ENCODE peak calls at places on chromosome 22, in ten cellular contexts. One of them, this sample, is unnamed.

GRCh38 chr22:46517255-46517761 is 20.1 kb downstream of the CELSR1 start:
- DNase-seq in type B pancreatic cell: peak; percentile 53
- DNase-seq in activated effector memory CD4-positive, alpha-beta T cell treated with anti-CD3 and anti-CD28 coated beads, Interleukin-2, amount 50 U/mL, for 16 hours: no peak
- DNase-seq in AG10803: no peak
- DNase-seq in right lobe of liver: no peak
- DNase-seq in iris pigment epithelial cell: no peak
- DNase-seq in retinal pigment epithelial cell: no peak
- DNase-seq in HTR-8/SVneo: no peak
- DNase-seq in fibroblast of the aortic adventitia: no peak
- DNase-seq in NCI-H1105 treated with DMSO at 0.1 percent for 48 hours: no peak
- DNase-seq in this sample: no peak

GRCh38 chr22:35785181-35785923 is 67.7 kb downstream of the APOL5 start:
- DNase-seq in type B pancreatic cell: no peak
- DNase-seq in activated effector memory CD4-positive, alpha-beta T cell treated with anti-CD3 and anti-CD28 coated beads, Interleukin-2, amount 50 U/mL, for 16 hours: no peak
- DNase-seq in AG10803: peak; percentile 71
- DNase-seq in right lobe of liver: no peak
- DNase-seq in iris pigment epithelial cell: peak; percentile 51
- DNase-seq in retinal pigment epithelial cell: no peak
- DNase-seq in HTR-8/SVneo: no peak
- DNase-seq in fibroblast of the aortic adventitia: peak; percentile 67
- DNase-seq in NCI-H1105 treated with DMSO at 0.1 percent for 48 hours: no peak
- DNase-seq in this sample: no peak

GRCh38 chr22:44538071-44538470 is 40.0 kb upstream of the RTL6 start:
- DNase-seq in type B pancreatic cell: no peak
- DNase-seq in activated effector memory CD4-positive, alpha-beta T cell treated with anti-CD3 and anti-CD28 coated beads, Interleukin-2, amount 50 U/mL, for 16 hours: no peak
- DNase-seq in AG10803: peak; percentile 47
- DNase-seq in right lobe of liver: no peak
- DNase-seq in iris pigment epithelial cell: no peak
- DNase-seq in retinal pigment epithelial cell: no peak
- DNase-seq in HTR-8/SVneo: no peak
- DNase-seq in fibroblast of the aortic adventitia: peak; percentile 41
- DNase-seq in NCI-H1105 treated with DMSO at 0.1 percent for 48 hours: no peak
- DNase-seq in this sample: no peak

GRCh38 chr22:27116295-27116694 is 458.9 kb downstream of the MIAT start:
- DNase-seq in type B pancreatic cell: no peak
- DNase-seq in activated effector memory CD4-positive, alpha-beta T cell treated with anti-CD3 and anti-CD28 coated beads, Interleukin-2, amount 50 U/mL, for 16 hours: no peak
- DNase-seq in AG10803: no peak
- DNase-seq in right lobe of liver: no peak
- DNase-seq in iris pigment epithelial cell: no peak
- DNase-seq in retinal pigment epithelial cell: no peak
- DNase-seq in HTR-8/SVneo: no peak
- DNase-seq in fibroblast of the aortic adventitia: no peak
- DNase-seq in NCI-H1105 treated with DMSO at 0.1 percent for 48 hours: no peak
- DNase-seq in this sample: no peak

GRCh38 chr22:47151490-47151889 is 389.0 kb downstream of the TBC1D22A start:
- DNase-seq in type B pancreatic cell: no peak
- DNase-seq in activated effector memory CD4-positive, alpha-beta T cell treated with anti-CD3 and anti-CD28 coated beads, Interleukin-2, amount 50 U/mL, for 16 hours: no peak
- DNase-seq in AG10803: peak; percentile 15
- DNase-seq in right lobe of liver: no peak
- DNase-seq in iris pigment epithelial cell: peak; percentile 66
- DNase-seq in retinal pigment epithelial cell: no peak
- DNase-seq in HTR-8/SVneo: peak; percentile 51
- DNase-seq in fibroblast of the aortic adventitia: peak; percentile 14
- DNase-seq in NCI-H1105 treated with DMSO at 0.1 percent for 48 hours: no peak
- DNase-seq in this sample: no peak

GRCh38 chr22:32202539-32203180 is 2.2 kb downstream of the RFPL2 start:
- DNase-seq in type B pancreatic cell: no peak
- DNase-seq in activated effector memory CD4-positive, alpha-beta T cell treated with anti-CD3 and anti-CD28 coated beads, Interleukin-2, amount 50 U/mL, for 16 hours: peak; percentile 78
- DNase-seq in AG10803: peak; percentile 23
- DNase-seq in right lobe of liver: peak; percentile 85
- DNase-seq in iris pigment epithelial cell: peak; percentile 34
- DNase-seq in retinal pigment epithelial cell: no peak
- DNase-seq in HTR-8/SVneo: peak; percentile 39
- DNase-seq in fibroblast of the aortic adventitia: peak; percentile 15
- DNase-seq in NCI-H1105 treated with DMSO at 0.1 percent for 48 hours: peak; percentile 53
- DNase-seq in this sample: peak; percentile 38

GRCh38 chr22:25027959-25028840 is 75.7 kb downstream of the KIAA1671 start:
- DNase-seq in type B pancreatic cell: no peak
- DNase-seq in activated effector memory CD4-positive, alpha-beta T cell treated with anti-CD3 and anti-CD28 coated beads, Interleukin-2, amount 50 U/mL, for 16 hours: no peak
- DNase-seq in AG10803: no peak
- DNase-seq in right lobe of liver: no peak
- DNase-seq in iris pigment epithelial cell: peak; percentile 18
- DNase-seq in retinal pigment epithelial cell: no peak
- DNase-seq in HTR-8/SVneo: peak; percentile 36
- DNase-seq in fibroblast of the aortic adventitia: peak; percentile 31
- DNase-seq in NCI-H1105 treated with DMSO at 0.1 percent for 48 hours: no peak
- DNase-seq in this sample: peak; percentile 51

GRCh38 chr22:44211256-44211945 is 30.7 kb downstream of the PARVG start:
- DNase-seq in type B pancreatic cell: no peak
- DNase-seq in activated effector memory CD4-positive, alpha-beta T cell treated with anti-CD3 and anti-CD28 coated beads, Interleukin-2, amount 50 U/mL, for 16 hours: no peak
- DNase-seq in AG10803: peak; percentile 50
- DNase-seq in right lobe of liver: no peak
- DNase-seq in iris pigment epithelial cell: no peak
- DNase-seq in retinal pigment epithelial cell: no peak
- DNase-seq in HTR-8/SVneo: no peak
- DNase-seq in fibroblast of the aortic adventitia: peak; percentile 20
- DNase-seq in NCI-H1105 treated with DMSO at 0.1 percent for 48 hours: no peak
- DNase-seq in this sample: no peak

GRCh38 chr22:42180349-42180842 is 49.8 kb upstream of the CYP2D6 start:
- DNase-seq in type B pancreatic cell: no peak
- DNase-seq in activated effector memory CD4-positive, alpha-beta T cell treated with anti-CD3 and anti-CD28 coated beads, Interleukin-2, amount 50 U/mL, for 16 hours: peak; percentile 81
- DNase-seq in AG10803: peak; percentile 25
- DNase-seq in right lobe of liver: no peak
- DNase-seq in iris pigment epithelial cell: peak; percentile 24
- DNase-seq in retinal pigment epithelial cell: no peak
- DNase-seq in HTR-8/SVneo: no peak
- DNase-seq in fibroblast of the aortic adventitia: peak; percentile 22
- DNase-seq in NCI-H1105 treated with DMSO at 0.1 percent for 48 hours: no peak
- DNase-seq in this sample: no peak

GRCh38 chr22:43512279-43512678 is 100.5 kb downstream of the MPPED1 start:
- DNase-seq in type B pancreatic cell: no peak
- DNase-seq in activated effector memory CD4-positive, alpha-beta T cell treated with anti-CD3 and anti-CD28 coated beads, Interleukin-2, amount 50 U/mL, for 16 hours: no peak
- DNase-seq in AG10803: no peak
- DNase-seq in right lobe of liver: no peak
- DNase-seq in iris pigment epithelial cell: no peak
- DNase-seq in retinal pigment epithelial cell: no peak
- DNase-seq in HTR-8/SVneo: no peak
- DNase-seq in fibroblast of the aortic adventitia: no peak
- DNase-seq in NCI-H1105 treated with DMSO at 0.1 percent for 48 hours: no peak
- DNase-seq in this sample: no peak

GRCh38 chr22:38296372-38296771 is 20.9 kb downstream of the CSNK1E start:
- DNase-seq in type B pancreatic cell: no peak
- DNase-seq in activated effector memory CD4-positive, alpha-beta T cell treated with anti-CD3 and anti-CD28 coated beads, Interleukin-2, amount 50 U/mL, for 16 hours: no peak
- DNase-seq in AG10803: no peak
- DNase-seq in right lobe of liver: no peak
- DNase-seq in iris pigment epithelial cell: no peak
- DNase-seq in retinal pigment epithelial cell: no peak
- DNase-seq in HTR-8/SVneo: no peak
- DNase-seq in fibroblast of the aortic adventitia: no peak
- DNase-seq in NCI-H1105 treated with DMSO at 0.1 percent for 48 hours: no peak
- DNase-seq in this sample: no peak

GRCh38 chr22:32204211-32204855 is 540 bp downstream of the RFPL2 start:
- DNase-seq in type B pancreatic cell: no peak
- DNase-seq in activated effector memory CD4-positive, alpha-beta T cell treated with anti-CD3 and anti-CD28 coated beads, Interleukin-2, amount 50 U/mL, for 16 hours: peak; percentile 75
- DNase-seq in AG10803: no peak
- DNase-seq in right lobe of liver: peak; percentile 52
- DNase-seq in iris pigment epithelial cell: no peak
- DNase-seq in retinal pigment epithelial cell: no peak
- DNase-seq in HTR-8/SVneo: no peak
- DNase-seq in fibroblast of the aortic adventitia: peak; percentile 0
- DNase-seq in NCI-H1105 treated with DMSO at 0.1 percent for 48 hours: peak; percentile 81
- DNase-seq in this sample: peak; percentile 58

GRCh38 chr22:27627444-27627833 is 174.1 kb downstream of the MN1 start:
- DNase-seq in type B pancreatic cell: no peak
- DNase-seq in activated effector memory CD4-positive, alpha-beta T cell treated with anti-CD3 and anti-CD28 coated beads, Interleukin-2, amount 50 U/mL, for 16 hours: no peak
- DNase-seq in AG10803: no peak
- DNase-seq in right lobe of liver: no peak
- DNase-seq in iris pigment epithelial cell: peak; percentile 18
- DNase-seq in retinal pigment epithelial cell: no peak
- DNase-seq in HTR-8/SVneo: no peak
- DNase-seq in fibroblast of the aortic adventitia: no peak
- DNase-seq in NCI-H1105 treated with DMSO at 0.1 percent for 48 hours: no peak
- DNase-seq in this sample: peak; percentile 14

GRCh38 chr22:43891360-43892182 is at the start of gene PNPLA5:
- DNase-seq in type B pancreatic cell: no peak
- DNase-seq in activated effector memory CD4-positive, alpha-beta T cell treated with anti-CD3 and anti-CD28 coated beads, Interleukin-2, amount 50 U/mL, for 16 hours: peak; percentile 67
- DNase-seq in AG10803: no peak
- DNase-seq in right lobe of liver: no peak
- DNase-seq in iris pigment epithelial cell: peak; percentile 26
- DNase-seq in retinal pigment epithelial cell: peak; percentile 58
- DNase-seq in HTR-8/SVneo: no peak
- DNase-seq in fibroblast of the aortic adventitia: no peak
- DNase-seq in NCI-H1105 treated with DMSO at 0.1 percent for 48 hours: no peak
- DNase-seq in this sample: peak; percentile 33

GRCh38 chr22:50697667-50698506 is 25.3 kb downstream of the SHANK3 start:
- DNase-seq in type B pancreatic cell: no peak
- DNase-seq in activated effector memory CD4-positive, alpha-beta T cell treated with anti-CD3 and anti-CD28 coated beads, Interleukin-2, amount 50 U/mL, for 16 hours: peak; percentile 57
- DNase-seq in AG10803: no peak
- DNase-seq in right lobe of liver: peak; percentile 59
- DNase-seq in iris pigment epithelial cell: no peak
- DNase-seq in retinal pigment epithelial cell: no peak
- DNase-seq in HTR-8/SVneo: no peak
- DNase-seq in fibroblast of the aortic adventitia: no peak
- DNase-seq in NCI-H1105 treated with DMSO at 0.1 percent for 48 hours: no peak
- DNase-seq in this sample: no peak

GRCh38 chr22:33544707-33545106 is 375.6 kb downstream of the LARGE1 start:
- DNase-seq in type B pancreatic cell: no peak
- DNase-seq in activated effector memory CD4-positive, alpha-beta T cell treated with anti-CD3 and anti-CD28 coated beads, Interleukin-2, amount 50 U/mL, for 16 hours: no peak
- DNase-seq in AG10803: peak; percentile 45
- DNase-seq in right lobe of liver: no peak
- DNase-seq in iris pigment epithelial cell: no peak
- DNase-seq in retinal pigment epithelial cell: no peak
- DNase-seq in HTR-8/SVneo: no peak
- DNase-seq in fibroblast of the aortic adventitia: peak; percentile 19
- DNase-seq in NCI-H1105 treated with DMSO at 0.1 percent for 48 hours: no peak
- DNase-seq in this sample: no peak

GRCh38 chr22:32340437-32340836 is 17.2 kb upstream of the RFPL3 start:
- DNase-seq in type B pancreatic cell: peak; percentile 65
- DNase-seq in activated effector memory CD4-positive, alpha-beta T cell treated with anti-CD3 and anti-CD28 coated beads, Interleukin-2, amount 50 U/mL, for 16 hours: no peak
- DNase-seq in AG10803: no peak
- DNase-seq in right lobe of liver: no peak
- DNase-seq in iris pigment epithelial cell: no peak
- DNase-seq in retinal pigment epithelial cell: no peak
- DNase-seq in HTR-8/SVneo: no peak
- DNase-seq in fibroblast of the aortic adventitia: no peak
- DNase-seq in NCI-H1105 treated with DMSO at 0.1 percent for 48 hours: no peak
- DNase-seq in this sample: no peak

GRCh38 chr22:36391648-36392047 is 3.9 kb upstream of the MYH9 start:
- DNase-seq in type B pancreatic cell: no peak
- DNase-seq in activated effector memory CD4-positive, alpha-beta T cell treated with anti-CD3 and anti-CD28 coated beads, Interleukin-2, amount 50 U/mL, for 16 hours: no peak
- DNase-seq in AG10803: no peak
- DNase-seq in right lobe of liver: no peak
- DNase-seq in iris pigment epithelial cell: no peak
- DNase-seq in retinal pigment epithelial cell: no peak
- DNase-seq in HTR-8/SVneo: no peak
- DNase-seq in fibroblast of the aortic adventitia: no peak
- DNase-seq in NCI-H1105 treated with DMSO at 0.1 percent for 48 hours: no peak
- DNase-seq in this sample: no peak

GRCh38 chr22:29479417-29480261 is at the start of gene NEFH:
- DNase-seq in type B pancreatic cell: no peak
- DNase-seq in activated effector memory CD4-positive, alpha-beta T cell treated with anti-CD3 and anti-CD28 coated beads, Interleukin-2, amount 50 U/mL, for 16 hours: no peak
- DNase-seq in AG10803: no peak
- DNase-seq in right lobe of liver: no peak
- DNase-seq in iris pigment epithelial cell: no peak
- DNase-seq in retinal pigment epithelial cell: no peak
- DNase-seq in HTR-8/SVneo: no peak
- DNase-seq in fibroblast of the aortic adventitia: no peak
- DNase-seq in NCI-H1105 treated with DMSO at 0.1 percent for 48 hours: no peak
- DNase-seq in this sample: peak; percentile 88

GRCh38 chr22:36009085-36009484 is 19.5 kb downstream of the RBFOX2 start:
- DNase-seq in type B pancreatic cell: no peak
- DNase-seq in activated effector memory CD4-positive, alpha-beta T cell treated with anti-CD3 and anti-CD28 coated beads, Interleukin-2, amount 50 U/mL, for 16 hours: no peak
- DNase-seq in AG10803: peak; percentile 59
- DNase-seq in right lobe of liver: no peak
- DNase-seq in iris pigment epithelial cell: peak; percentile 53
- DNase-seq in retinal pigment epithelial cell: no peak
- DNase-seq in HTR-8/SVneo: no peak
- DNase-seq in fibroblast of the aortic adventitia: peak; percentile 67
- DNase-seq in NCI-H1105 treated with DMSO at 0.1 percent for 48 hours: no peak
- DNase-seq in this sample: no peak

GRCh38 chr22:38137876-38138687 is 27.6 kb upstream of the BAIAP2L2 start:
- DNase-seq in type B pancreatic cell: no peak
- DNase-seq in activated effector memory CD4-positive, alpha-beta T cell treated with anti-CD3 and anti-CD28 coated beads, Interleukin-2, amount 50 U/mL, for 16 hours: no peak
- DNase-seq in AG10803: no peak
- DNase-seq in right lobe of liver: peak; percentile 42
- DNase-seq in iris pigment epithelial cell: no peak
- DNase-seq in retinal pigment epithelial cell: no peak
- DNase-seq in HTR-8/SVneo: no peak
- DNase-seq in fibroblast of the aortic adventitia: no peak
- DNase-seq in NCI-H1105 treated with DMSO at 0.1 percent for 48 hours: no peak
- DNase-seq in this sample: no peak

GRCh38 chr22:39348909-39349505 is 784 bp upstream of the SYNGR1 start:
- DNase-seq in type B pancreatic cell: no peak
- DNase-seq in activated effector memory CD4-positive, alpha-beta T cell treated with anti-CD3 and anti-CD28 coated beads, Interleukin-2, amount 50 U/mL, for 16 hours: no peak
- DNase-seq in AG10803: no peak
- DNase-seq in right lobe of liver: peak; percentile 47
- DNase-seq in iris pigment epithelial cell: no peak
- DNase-seq in retinal pigment epithelial cell: no peak
- DNase-seq in HTR-8/SVneo: peak; percentile 41
- DNase-seq in fibroblast of the aortic adventitia: no peak
- DNase-seq in NCI-H1105 treated with DMSO at 0.1 percent for 48 hours: peak; percentile 38
- DNase-seq in this sample: no peak

GRCh38 chr22:48504519-48505140 is 1323.0 kb downstream of the BRD1 start:
- DNase-seq in type B pancreatic cell: no peak
- DNase-seq in activated effector memory CD4-positive, alpha-beta T cell treated with anti-CD3 and anti-CD28 coated beads, Interleukin-2, amount 50 U/mL, for 16 hours: no peak
- DNase-seq in AG10803: no peak
- DNase-seq in right lobe of liver: no peak
- DNase-seq in iris pigment epithelial cell: no peak
- DNase-seq in retinal pigment epithelial cell: no peak
- DNase-seq in HTR-8/SVneo: no peak
- DNase-seq in fibroblast of the aortic adventitia: no peak
- DNase-seq in NCI-H1105 treated with DMSO at 0.1 percent for 48 hours: no peak
- DNase-seq in this sample: no peak

GRCh38 chr22:42969348-42969975 is 45.5 kb downstream of the PACSIN2 start:
- DNase-seq in type B pancreatic cell: no peak
- DNase-seq in activated effector memory CD4-positive, alpha-beta T cell treated with anti-CD3 and anti-CD28 coated beads, Interleukin-2, amount 50 U/mL, for 16 hours: no peak
- DNase-seq in AG10803: peak; percentile 96
- DNase-seq in right lobe of liver: no peak
- DNase-seq in iris pigment epithelial cell: peak; percentile 85
- DNase-seq in retinal pigment epithelial cell: no peak
- DNase-seq in HTR-8/SVneo: no peak
- DNase-seq in fibroblast of the aortic adventitia: peak; percentile 95
- DNase-seq in NCI-H1105 treated with DMSO at 0.1 percent for 48 hours: no peak
- DNase-seq in this sample: no peak

GRCh38 chr22:27655582-27656185 is 145.9 kb downstream of the MN1 start:
- DNase-seq in type B pancreatic cell: no peak
- DNase-seq in activated effector memory CD4-positive, alpha-beta T cell treated with anti-CD3 and anti-CD28 coated beads, Interleukin-2, amount 50 U/mL, for 16 hours: no peak
- DNase-seq in AG10803: no peak
- DNase-seq in right lobe of liver: no peak
- DNase-seq in iris pigment epithelial cell: no peak
- DNase-seq in retinal pigment epithelial cell: no peak
- DNase-seq in HTR-8/SVneo: no peak
- DNase-seq in fibroblast of the aortic adventitia: no peak
- DNase-seq in NCI-H1105 treated with DMSO at 0.1 percent for 48 hours: no peak
- DNase-seq in this sample: no peak

GRCh38 chr22:19799322-19800190 is 39.0 kb downstream of the TBX1 start:
- DNase-seq in type B pancreatic cell: no peak
- DNase-seq in activated effector memory CD4-positive, alpha-beta T cell treated with anti-CD3 and anti-CD28 coated beads, Interleukin-2, amount 50 U/mL, for 16 hours: no peak
- DNase-seq in AG10803: peak; percentile 98
- DNase-seq in right lobe of liver: no peak
- DNase-seq in iris pigment epithelial cell: peak; percentile 90
- DNase-seq in retinal pigment epithelial cell: no peak
- DNase-seq in HTR-8/SVneo: peak; percentile 53
- DNase-seq in fibroblast of the aortic adventitia: peak; percentile 96
- DNase-seq in NCI-H1105 treated with DMSO at 0.1 percent for 48 hours: no peak
- DNase-seq in this sample: peak; percentile 36

GRCh38 chr22:29758959-29759358 is 7.8 kb downstream of the ZMAT5 start:
- DNase-seq in type B pancreatic cell: no peak
- DNase-seq in activated effector memory CD4-positive, alpha-beta T cell treated with anti-CD3 and anti-CD28 coated beads, Interleukin-2, amount 50 U/mL, for 16 hours: no peak
- DNase-seq in AG10803: no peak
- DNase-seq in right lobe of liver: no peak
- DNase-seq in iris pigment epithelial cell: no peak
- DNase-seq in retinal pigment epithelial cell: no peak
- DNase-seq in HTR-8/SVneo: no peak
- DNase-seq in fibroblast of the aortic adventitia: no peak
- DNase-seq in NCI-H1105 treated with DMSO at 0.1 percent for 48 hours: no peak
- DNase-seq in this sample: no peak

GRCh38 chr22:28442264-28442950 is 237.2 kb downstream of the TTC28 start:
- DNase-seq in type B pancreatic cell: peak; percentile 81
- DNase-seq in activated effector memory CD4-positive, alpha-beta T cell treated with anti-CD3 and anti-CD28 coated beads, Interleukin-2, amount 50 U/mL, for 16 hours: peak; percentile 81
- DNase-seq in AG10803: peak; percentile 77
- DNase-seq in right lobe of liver: peak; percentile 82
- DNase-seq in iris pigment epithelial cell: peak; percentile 83
- DNase-seq in retinal pigment epithelial cell: no peak
- DNase-seq in HTR-8/SVneo: peak; percentile 62
- DNase-seq in fibroblast of the aortic adventitia: peak; percentile 69
- DNase-seq in NCI-H1105 treated with DMSO at 0.1 percent for 48 hours: no peak
- DNase-seq in this sample: peak; percentile 70

This sample was measured in NCI-H82.